ENCODE peak calls at places on chromosome 1, in nine cellular contexts. Z is stomach, D is lower lobe of right lung, Y is aorta, L is ascending aorta, M is SK-N-SH, Q is left ventricle myocardium inferior, P is endothelial cell of umbilical vein, O is IMR-90. U is an unnamed sample. For H3K4me1, the result is how much of the 10 kb centered on the place peaks cover.

GRCh38 chr1:169047074-169047473 is 59.4 kb upstream of the ATP1B1 start:
- DNase-seq in Z (no peak), D (no peak), Y (no peak), L (no peak), M (no peak), Q (no peak), P (no peak), O (no peak), U (no peak)

GRCh38 chr1:71641903-71642302 is 561.1 kb upstream of the ZRANB2 start:
- DNase-seq in Z (no peak), D (no peak), Y (no peak), L (no peak), M (no peak), Q (no peak), P (no peak), O (no peak), U (no peak)

GRCh38 chr1:43511394-43511793 is 19.3 kb upstream of the PTPRF start:
- DNase-seq in Z (no peak), D (no peak), Y (no peak), L (no peak), M (no peak), Q (no peak), P (no peak), O (no peak), U (no peak)

GRCh38 chr1:168945870-168946269 is 160.6 kb upstream of the ATP1B1 start:
- DNase-seq in Z (peak), D (peak), Y (no peak), L (peak), M (no peak), Q (peak), P (peak), O (no peak), U (peak)

GRCh38 chr1:42328916-42329496 is 6.0 kb downstream of the FOXJ3 start:
- DNase-seq in Z (no peak), D (no peak), Y (no peak), L (no peak), M (peak), Q (no peak), P (no peak), O (no peak), U (no peak)

GRCh38 chr1:87327362-87328120 is 1.1 kb upstream of the LMO4 start:
- DNase-seq in Z (no peak), D (no peak), Y (no peak), L (no peak), M (no peak), Q (no peak), P (no peak), O (no peak), U (no peak)

GRCh38 chr1:223665592-223666312 is at the start of gene CAPN8:
- DNase-seq in Z (peak), D (no peak), Y (no peak), L (no peak), M (no peak), Q (no peak), P (no peak), O (no peak), U (no peak)

GRCh38 chr1:164731161-164731747 is 172.3 kb downstream of the PBX1 start:
- DNase-seq in Z (no peak), D (no peak), Y (no peak), L (no peak), M (no peak), Q (no peak), P (no peak), O (no peak), U (no peak)

GRCh38 chr1:65630855-65631254 is 161.8 kb upstream of the PDE4B start:
- DNase-seq in Z (no peak), D (no peak), Y (no peak), L (no peak), M (no peak), Q (no peak), P (peak), O (peak), U (no peak)

GRCh38 chr1:202159534-202160371 is 649 bp downstream of the PTPN7 start:
- DNase-seq in Z (no peak), D (no peak), Y (no peak), L (no peak), M (no peak), Q (no peak), P (no peak), O (no peak), U (no peak)

GRCh38 chr1:8361198-8361849 is 43.4 kb downstream of the SLC45A1 start:
- DNase-seq in Z (no peak), D (no peak), Y (peak), L (no peak), M (no peak), Q (no peak), P (no peak), O (no peak), U (peak)

GRCh38 chr1:20538760-20539551 is 13.4 kb upstream of the FAM43B start:
- DNase-seq in Z (no peak), D (no peak), Y (no peak), L (no peak), M (no peak), Q (no peak), P (peak), O (no peak), U (no peak)
- H3K27ac ChIP-seq in Z (no peak), D (no peak), Y (no peak), L (no peak), M (no peak), Q (no peak), P (no peak), O (no peak), U (no peak)

DNA sequence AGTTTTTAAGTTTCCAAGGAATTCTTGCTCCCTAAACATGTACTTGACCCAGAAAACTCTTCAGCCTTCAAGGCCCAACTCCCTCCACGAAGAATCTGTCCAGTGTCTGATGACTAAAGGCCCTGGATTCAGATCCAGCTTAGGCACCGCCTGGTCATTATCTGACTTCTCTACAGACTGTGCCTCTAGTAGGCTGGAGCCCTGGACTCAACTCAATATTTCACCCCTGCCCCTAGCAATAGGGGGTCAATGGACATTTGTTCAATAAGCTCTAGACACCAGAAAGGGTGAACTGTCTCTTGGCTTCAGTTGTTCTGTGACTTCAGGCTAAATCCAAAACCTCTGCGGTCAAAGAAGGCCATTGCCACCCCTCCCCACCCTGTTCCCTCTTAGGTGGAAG is 34.5 kb downstream of the NUAK2 start:
- DNase-seq in Z (no peak), D (no peak), Y (no peak), L (no peak), M (no peak), Q (no peak), P (no peak), O (no peak), U (no peak)
- H3K4me1 ChIP-seq in Z (under half), D (half or more), Y (under half), L (under half), M (under half), Q (under half), P (under half), O (under half), U (half or more)

GRCh38 chr1:84693009-84693408 is 2.7 kb upstream of the SSX2IP start:
- DNase-seq in Z (no peak), D (no peak), Y (no peak), L (no peak), M (no peak), Q (no peak), P (no peak), O (no peak), U (no peak)

GRCh38 chr1:84692391-84692790 is 2.1 kb upstream of the SSX2IP start:
- DNase-seq in Z (no peak), D (no peak), Y (no peak), L (no peak), M (no peak), Q (no peak), P (no peak), O (no peak), U (no peak)

GRCh38 chr1:84690397-84691138 is at the start of gene SSX2IP:
- DNase-seq in Z (peak), D (peak), Y (peak), L (peak), M (peak), Q (peak), P (peak), O (peak), U (peak)

GRCh38 chr1:84691139-84691783 is 1.0 kb upstream of the SSX2IP start:
- DNase-seq in Z (no peak), D (no peak), Y (no peak), L (no peak), M (peak), Q (no peak), P (peak), O (no peak), U (no peak)

GRCh38 chr1:84693774-84694173 is 3.5 kb upstream of the SSX2IP start:
- DNase-seq in Z (no peak), D (no peak), Y (no peak), L (no peak), M (no peak), Q (no peak), P (no peak), O (no peak), U (no peak)
- H3K27ac ChIP-seq in Z (no peak), D (no peak), Y (no peak), L (no peak), M (no peak), Q (no peak), P (no peak), O (no peak), U (no peak)

GRCh38 chr1:115069626-115070308 is 19.5 kb downstream of the TSPAN2 start:
- DNase-seq in Z (no peak), D (no peak), Y (no peak), L (no peak), M (no peak), Q (no peak), P (no peak), O (peak), U (no peak)

GRCh38 chr1:115070993-115071661 is 18.2 kb downstream of the TSPAN2 start:
- DNase-seq in Z (no peak), D (no peak), Y (no peak), L (no peak), M (no peak), Q (no peak), P (no peak), O (no peak), U (no peak)

GRCh38 chr1:115074839-115075534 is 14.3 kb downstream of the TSPAN2 start:
- DNase-seq in Z (no peak), D (no peak), Y (no peak), L (peak), M (no peak), Q (no peak), P (no peak), O (no peak), U (no peak)

GRCh38 chr1:115076384-115076906 is 12.9 kb downstream of the TSPAN2 start:
- DNase-seq in Z (no peak), D (no peak), Y (no peak), L (peak), M (no peak), Q (no peak), P (no peak), O (peak), U (no peak)

GRCh38 chr1:115073298-115074087 is 15.8 kb downstream of the TSPAN2 start:
- DNase-seq in Z (no peak), D (no peak), Y (no peak), L (no peak), M (no peak), Q (peak), P (no peak), O (no peak), U (no peak)
- H3K4me1 ChIP-seq in Z (under half), D (under half), Y (under half), L (under half), M (under half), Q (under half), P (under half), O (under half), U (under half)

GRCh38 chr1:228408869-228409805 is 2.5 kb upstream of the TRIM11 start:
- DNase-seq in Z (no peak), D (no peak), Y (no peak), L (no peak), M (no peak), Q (no peak), P (no peak), O (no peak), U (no peak)
- H3K27ac ChIP-seq in Z (no peak), D (no peak), Y (no peak), L (no peak), M (no peak), Q (no peak), P (no peak), O (no peak), U (no peak)